ENCODE peak calls at places on chromosomes 3 and 15, in six cellular contexts. C is bronchial epithelial cell, W is A549, G is HFF-Myc, E is breast epithelium, Z is Panc1. M is an unnamed sample.

GRCh38 chr3:190995156-190995555 is 132.7 kb upstream of the GMNC start:
- DNase-seq in W (no peak), G (no peak), E (no peak), Z (no peak), C (no peak), M (no peak)

GRCh38 chr3:119637679-119638525 is 22.5 kb downstream of the POPDC2 start:
- DNase-seq in E (no peak), C (peak), W (peak), G (peak), Z (no peak), M (peak)

GRCh38 chr3:32630266-32630665 is 54.7 kb upstream of the CNOT10 start:
- DNase-seq in W (peak), E (no peak), G (no peak), Z (no peak), C (peak), M (no peak)

GRCh38 chr15:69224383-69224782 is 63.9 kb downstream of the GLCE start:
- DNase-seq in Z (no peak), C (no peak), W (no peak), G (no peak), E (no peak), M (no peak)

GRCh38 chr3:165855581-165855980 is 18.4 kb upstream of the BCHE start:
- DNase-seq in Z (no peak), E (no peak), C (peak), W (no peak), G (no peak), M (no peak)

GRCh38 chr15:34883042-34883441 is 86.5 kb downstream of the AQR start:
- DNase-seq in C (no peak), Z (no peak), G (no peak), W (no peak), E (no peak), M (no peak)

GRCh38 chr15:81087694-81088093 is 46.4 kb upstream of the CFAP161 start:
- DNase-seq in C (no peak), E (no peak), Z (no peak), W (no peak), G (no peak), M (no peak)

GRCh38 chr3:79018671-79019136 is 749.1 kb downstream of the ROBO1 start:
- DNase-seq in G (no peak), E (no peak), Z (no peak), C (peak), W (peak), M (no peak)

DNA sequence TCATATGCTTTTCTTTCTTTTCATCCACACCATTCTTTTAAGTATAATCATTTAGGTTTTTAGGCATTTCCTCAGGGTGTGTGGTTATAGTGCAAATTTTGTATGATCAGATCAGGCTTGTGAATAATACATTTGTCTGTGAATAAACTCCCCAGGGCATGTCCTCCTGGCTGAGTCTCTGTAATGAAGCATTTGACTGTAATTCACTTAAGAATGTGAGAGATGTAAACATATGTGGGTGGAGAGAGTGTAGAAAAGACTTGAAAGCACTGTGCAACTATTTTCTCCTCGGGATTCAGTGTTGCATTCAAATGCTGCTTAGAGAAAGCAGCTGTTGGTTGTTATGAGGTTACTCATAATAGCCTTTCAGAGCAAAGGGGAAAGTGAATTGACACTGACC is 996.5 kb downstream of the TUSC7 start:
- DNase-seq in W (no peak), C (peak), Z (no peak), G (peak), E (no peak), M (peak)
- H3K4me3 ChIP-seq in W (no peak), C (no peak), Z (no peak), G (no peak), E (no peak), M (no peak)

DNA sequence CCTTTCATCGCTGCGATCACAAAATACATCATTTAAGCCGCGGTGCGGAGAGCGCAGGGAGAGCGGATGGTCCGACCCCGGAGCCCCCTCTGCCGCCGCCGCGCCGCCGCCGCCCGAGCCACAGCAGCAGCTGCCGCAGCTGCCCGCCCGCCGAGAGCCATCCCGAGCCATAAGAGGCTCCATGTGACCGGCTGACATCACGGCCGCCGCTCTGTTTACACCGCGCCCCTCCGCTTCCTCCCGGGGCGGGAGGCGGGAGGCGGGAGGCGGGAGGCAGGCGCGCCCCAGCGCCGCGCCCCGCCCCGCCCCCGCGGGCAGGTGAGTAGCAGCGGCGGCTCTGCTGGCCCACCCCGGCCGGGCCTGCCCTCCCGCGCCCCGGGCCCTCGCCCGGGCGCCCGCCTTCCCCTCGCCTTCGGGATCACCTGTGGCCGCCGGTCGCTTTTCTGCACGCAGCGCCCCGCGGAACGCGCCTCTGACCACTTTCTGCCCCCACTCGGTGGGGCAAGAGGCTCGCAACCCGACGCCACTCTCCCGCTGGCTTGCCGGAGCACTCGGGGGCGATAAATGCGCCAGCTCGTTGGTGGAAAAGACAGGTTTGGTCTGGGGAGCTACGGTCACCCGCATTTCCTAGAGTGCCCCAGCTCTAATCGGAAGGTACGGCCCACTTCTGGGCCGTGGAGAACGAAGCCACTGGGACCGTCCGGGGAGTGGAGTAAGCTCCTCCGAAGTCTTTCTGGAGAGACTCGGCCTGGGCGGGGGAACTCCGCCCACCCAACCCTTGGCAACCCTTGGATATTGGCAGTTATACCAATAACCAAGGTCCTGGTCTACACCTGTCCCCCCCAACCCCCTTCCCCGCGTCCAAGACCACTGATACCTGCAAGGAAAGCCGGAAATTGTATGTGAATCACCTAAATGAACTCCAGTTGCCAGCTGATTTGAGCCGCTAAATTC is 113.7 kb upstream of the ICE2 start:
- DNase-seq in C (peak), Z (no peak), W (peak), E (peak), G (no peak), M (no peak)
- TF ChIP-seq CTCF in C (peak), Z (peak), W (no peak), E (no peak), G (no peak), M (no peak)

GRCh38 chr3:193211173-193211572 is 29.8 kb upstream of the PLAAT1 start:
- DNase-seq in Z (no peak), W (no peak), E (no peak), C (no peak), G (no peak), M (no peak)

GRCh38 chr3:193207874-193208273 is 33.1 kb upstream of the PLAAT1 start:
- DNase-seq in G (no peak), C (no peak), W (no peak), E (no peak), Z (no peak), M (no peak)

GRCh38 chr3:193211984-193212383 is 29.0 kb upstream of the PLAAT1 start:
- DNase-seq in W (no peak), E (no peak), C (no peak), G (no peak), Z (no peak), M (no peak)

GRCh38 chr3:193207290-193207689 is 33.7 kb upstream of the PLAAT1 start:
- DNase-seq in G (no peak), C (peak), Z (no peak), E (no peak), W (peak), M (no peak)
- H3K4me3 ChIP-seq in G (no peak), C (no peak), Z (no peak), E (no peak), W (no peak), M (no peak)

GRCh38 chr3:198062068-198062465 is 102.0 kb downstream of the LMLN start:
- DNase-seq in W (no peak), Z (no peak), E (no peak), C (no peak), G (no peak), M (no peak)
- TF ChIP-seq CTCF in W (no peak), Z (no peak), E (no peak), C (no peak), G (no peak), M (no peak)

GRCh38 chr3:13018561-13019242 is 54.5 kb downstream of the IQSEC1 start:
- DNase-seq in E (peak), C (no peak), W (no peak), Z (no peak), G (no peak), M (no peak)
- H3K4me3 ChIP-seq in E (peak), C (no peak), W (no peak), Z (no peak), G (no peak), M (peak)

M was measured in AG04450.